ENCODE peak calls at places on chromosomes 3 and 15, in seven cellular contexts. D is SK-N-SH, Q is iPS DF 6.9, F is ovary, N is heart left ventricle, M is left ventricle myocardium inferior, G is sigmoid colon. Z is an unnamed sample. For H3K36me3 and H3K9me3, the result is how much of the 10 kb centered on the place peaks cover.

GRCh38 chr15:88664151-88664778 is 25.4 kb downstream of the ISG20 start:
- DNase-seq in D (no peak), Q (peak), F (no peak), N (no peak), M (no peak), G (peak), Z (no peak)

GRCh38 chr15:83498801-83499200 is 51.7 kb downstream of the SH3GL3 start:
- DNase-seq in D (no peak), Q (peak), F (no peak), N (no peak), M (no peak), G (no peak), Z (no peak)

GRCh38 chr15:55914446-55914845 is 79.0 kb downstream of the NEDD4 start:
- DNase-seq in D (no peak), Q (no peak), F (no peak), N (no peak), M (no peak), G (no peak), Z (no peak)

GRCh38 chr3:53153914-53154434 is 7.0 kb upstream of the PRKCD start:
- DNase-seq in D (no peak), Q (no peak), F (no peak), N (no peak), M (no peak), G (no peak), Z (peak)

GRCh38 chr3:116140100-116140689 is 305.1 kb downstream of the LSAMP start:
- DNase-seq in D (no peak), Q (no peak), F (no peak), N (no peak), M (no peak), G (no peak), Z (no peak)

GRCh38 chr15:31128919-31129768 is 27.6 kb upstream of the TRPM1 start:
- DNase-seq in D (peak), Q (peak), F (peak), N (peak), M (peak), G (peak), Z (peak)

GRCh38 chr3:107025961-107026360 is 351.3 kb upstream of the CCDC54 start:
- DNase-seq in D (no peak), Q (no peak), F (no peak), N (no peak), M (no peak), G (no peak), Z (no peak)

GRCh38 chr3:118810499-118811035 is 224.1 kb downstream of the IGSF11 start:
- DNase-seq in D (no peak), Q (no peak), F (no peak), N (no peak), M (no peak), G (no peak), Z (no peak)

GRCh38 chr3:147191795-147192385 is 214.5 kb downstream of the ZIC4 start:
- DNase-seq in D (peak), Q (peak), F (no peak), N (no peak), M (no peak), G (no peak), Z (no peak)

GRCh38 chr3:158486200-158486599 is 84.8 kb upstream of the MLF1 start:
- DNase-seq in D (no peak), Q (no peak), F (no peak), N (no peak), M (no peak), G (no peak), Z (no peak)

GRCh38 chr3:132347095-132347494 is 29.9 kb downstream of the ACP3 start:
- DNase-seq in D (no peak), Q (no peak), F (no peak), N (no peak), M (no peak), G (no peak), Z (no peak)

GRCh38 chr3:128348805-128349531 is 117.7 kb downstream of the DNAJB8 start:
- DNase-seq in D (peak), Q (no peak), F (no peak), N (no peak), M (no peak), G (peak), Z (peak)

GRCh38 chr3:171745577-171746319 is 64.5 kb downstream of the PLD1 start:
- DNase-seq in D (no peak), Q (no peak), F (no peak), N (no peak), M (no peak), G (no peak), Z (no peak)

GRCh38 chr3:140387244-140387643 is 290.6 kb upstream of the TRIM42 start:
- DNase-seq in D (no peak), Q (no peak), F (no peak), N (no peak), M (no peak), G (no peak), Z (no peak)

GRCh38 chr3:79125313-79125984 is 642.3 kb downstream of the ROBO1 start:
- DNase-seq in D (no peak), Q (no peak), F (no peak), N (no peak), M (no peak), G (no peak), Z (no peak)

GRCh38 chr3:171840484-171840830 is 2.7 kb upstream of the TMEM212 start:
- DNase-seq in D (no peak), Q (no peak), F (no peak), N (no peak), M (no peak), G (no peak), Z (no peak)

GRCh38 chr3:40086890-40087884 is 222.3 kb upstream of the EIF1B start:
- DNase-seq in D (no peak), Q (no peak), F (no peak), N (no peak), M (no peak), G (no peak), Z (no peak)

GRCh38 chr15:40523611-40524010 is 41.2 kb downstream of the CCDC32 start:
- DNase-seq in D (no peak), Q (no peak), F (no peak), N (no peak), M (no peak), G (no peak), Z (no peak)

GRCh38 chr15:70088427-70088826 is 9.3 kb downstream of the TLE3 start:
- DNase-seq in D (no peak), Q (no peak), F (no peak), N (no peak), M (no peak), G (no peak), Z (no peak)

GRCh38 chr15:63348392-63348791 is 33.3 kb downstream of the CA12 start:
- DNase-seq in D (peak), Q (no peak), F (peak), N (peak), M (peak), G (peak), Z (peak)

GRCh38 chr15:92922405-92923002 is 22.4 kb downstream of the CHD2 start:
- DNase-seq in D (no peak), Q (no peak), F (no peak), N (no peak), M (no peak), G (no peak), Z (no peak)

GRCh38 chr15:92920595-92921169 is 20.6 kb downstream of the CHD2 start:
- DNase-seq in D (no peak), Q (no peak), F (no peak), N (no peak), M (no peak), G (no peak), Z (no peak)

GRCh38 chr15:92924216-92924615 is 24.1 kb downstream of the CHD2 start:
- DNase-seq in D (no peak), Q (no peak), F (no peak), N (no peak), M (no peak), G (no peak), Z (no peak)

GRCh38 chr15:92917606-92918407 is 17.7 kb downstream of the CHD2 start:
- DNase-seq in D (peak), Q (peak), F (peak), N (peak), M (peak), G (peak), Z (peak)

GRCh38 chr15:92921215-92922131 is 21.3 kb downstream of the CHD2 start:
- DNase-seq in D (no peak), Q (no peak), F (no peak), N (no peak), M (no peak), G (no peak), Z (no peak)
- H3K36me3 ChIP-seq in D (under half), Q (under half), F (under half), N (under half), M (under half), G (under half), Z (under half)

GRCh38 chr15:25067725-25068309 is 113.0 kb downstream of the SNRPN start:
- DNase-seq in D (no peak), Q (no peak), F (no peak), N (no peak), M (no peak), G (peak), Z (no peak)

GRCh38 chr15:25065876-25066275 is 111.1 kb downstream of the SNRPN start:
- DNase-seq in D (no peak), Q (no peak), F (no peak), N (no peak), M (no peak), G (peak), Z (no peak)

GRCh38 chr15:25066708-25067107 is 111.9 kb downstream of the SNRPN start:
- DNase-seq in D (no peak), Q (no peak), F (no peak), N (no peak), M (no peak), G (peak), Z (no peak)

GRCh38 chr15:25062551-25063430 is 108.0 kb downstream of the SNRPN start:
- DNase-seq in D (no peak), Q (no peak), F (no peak), N (no peak), M (no peak), G (peak), Z (peak)

DNA sequence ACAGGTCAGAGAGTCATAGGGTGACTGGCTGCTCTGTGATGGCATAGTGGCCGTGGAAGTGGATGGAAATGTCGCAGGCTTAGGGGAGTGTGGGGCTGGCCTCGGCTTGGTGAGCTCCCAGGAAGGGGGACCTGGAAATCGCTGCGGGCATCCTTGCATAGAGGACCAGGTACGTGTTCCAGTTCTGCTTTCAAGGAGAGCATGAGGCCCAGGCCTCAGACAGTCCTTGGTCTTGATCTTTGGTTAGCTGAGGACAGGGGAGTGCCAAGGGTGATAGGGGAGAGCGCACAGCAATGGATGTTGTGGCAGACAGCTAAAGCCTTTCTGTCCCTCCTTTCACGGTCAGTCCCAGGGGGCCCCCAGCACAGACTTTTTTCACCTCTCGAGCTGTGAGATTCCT is 110.5 kb downstream of the SNRPN start:
- DNase-seq in D (no peak), Q (no peak), F (no peak), N (no peak), M (no peak), G (peak), Z (no peak)
- H3K9me3 ChIP-seq in D (under half), Q (under half), F (half or more), N (under half), M (half or more), G (half or more), Z (half or more)

GRCh38 chr3:43869491-43869890 is 178.8 kb downstream of the ABHD5 start:
- DNase-seq in D (no peak), Q (no peak), F (no peak), N (no peak), M (no peak), G (no peak), Z (no peak)
- H3K27ac ChIP-seq in D (peak), Q (no peak), F (no peak), N (no peak), M (no peak), G (no peak), Z (no peak)

DNA sequence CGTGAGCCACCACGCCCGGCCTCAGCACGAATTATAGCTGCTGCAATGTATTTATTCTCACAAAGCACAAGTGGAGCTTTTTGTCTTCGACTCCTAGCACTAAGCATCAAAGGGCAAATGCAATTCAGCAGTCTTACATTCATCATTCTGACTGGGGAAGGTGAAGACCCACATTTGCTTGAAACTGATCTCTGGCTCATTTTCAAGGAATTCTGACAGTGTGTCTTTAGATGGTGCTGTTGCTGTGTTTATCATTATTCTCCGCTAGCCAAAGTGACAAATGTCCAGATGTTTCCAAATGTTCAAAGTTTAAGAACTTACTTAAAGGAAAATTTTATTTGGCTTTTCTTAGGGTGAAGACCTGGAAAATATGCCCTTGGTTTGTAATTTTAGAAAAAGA is 55.9 kb downstream of the SGO1 start:
- DNase-seq in D (no peak), Q (no peak), F (no peak), N (no peak), M (no peak), G (no peak), Z (no peak)
- H3K36me3 ChIP-seq in D (under half), Q (under half), F (under half), N (under half), M (under half), G (under half), Z (under half)

GRCh38 chr3:5503136-5503535 is 315.6 kb downstream of the EDEM1 start:
- DNase-seq in D (no peak), Q (no peak), F (no peak), N (no peak), M (no peak), G (no peak), Z (no peak)
- H3K9me3 ChIP-seq in D (under half), Q (under half), F (under half), N (under half), M (under half), G (under half), Z (under half)

DNA sequence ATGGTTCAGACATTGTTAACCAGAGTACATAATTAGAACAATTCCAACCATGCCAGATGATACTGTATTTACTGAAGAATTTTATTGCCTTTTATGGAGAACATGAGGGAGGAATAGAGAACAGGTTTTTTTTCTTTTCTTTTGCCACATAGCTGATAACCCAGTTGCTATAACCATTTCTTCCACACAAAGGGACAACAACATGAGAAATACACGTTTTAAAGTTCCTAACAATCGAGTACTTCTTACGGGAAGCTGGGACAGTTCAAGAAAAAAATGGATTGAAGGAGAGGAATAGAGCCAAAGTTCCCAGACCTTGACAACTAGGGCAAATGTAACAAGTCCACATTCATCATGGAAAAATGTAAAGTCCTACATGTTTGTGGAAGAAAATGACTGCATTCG is 71.7 kb downstream of the FILIP1L start:
- DNase-seq in D (no peak), Q (no peak), F (no peak), N (no peak), M (no peak), G (no peak), Z (no peak)
- H3K27ac ChIP-seq in D (peak), Q (no peak), F (peak), N (peak), M (peak), G (peak), Z (peak)

DNA sequence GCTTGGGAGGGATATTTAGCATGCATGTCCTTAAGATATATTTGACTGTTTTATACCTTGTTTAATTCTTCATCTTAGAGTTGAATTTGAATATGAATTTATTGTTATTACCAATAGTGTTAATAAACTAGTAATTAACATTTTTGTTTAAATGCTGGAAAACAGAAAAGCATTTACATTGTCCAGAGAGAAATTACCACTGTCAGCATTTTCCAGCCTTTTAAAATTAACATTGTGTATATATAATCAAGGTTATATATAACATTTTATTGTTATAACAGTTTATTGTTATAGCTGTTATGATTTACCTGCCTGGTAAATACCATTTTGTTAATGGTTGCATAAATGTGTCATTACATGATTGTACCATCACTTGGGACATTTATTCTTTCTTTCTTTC is 8.0 kb upstream of the P4HTM start:
- DNase-seq in D (no peak), Q (no peak), F (no peak), N (no peak), M (no peak), G (no peak), Z (no peak)
- H3K36me3 ChIP-seq in D (half or more), Q (under half), F (under half), N (half or more), M (half or more), G (half or more), Z (half or more)

DNA sequence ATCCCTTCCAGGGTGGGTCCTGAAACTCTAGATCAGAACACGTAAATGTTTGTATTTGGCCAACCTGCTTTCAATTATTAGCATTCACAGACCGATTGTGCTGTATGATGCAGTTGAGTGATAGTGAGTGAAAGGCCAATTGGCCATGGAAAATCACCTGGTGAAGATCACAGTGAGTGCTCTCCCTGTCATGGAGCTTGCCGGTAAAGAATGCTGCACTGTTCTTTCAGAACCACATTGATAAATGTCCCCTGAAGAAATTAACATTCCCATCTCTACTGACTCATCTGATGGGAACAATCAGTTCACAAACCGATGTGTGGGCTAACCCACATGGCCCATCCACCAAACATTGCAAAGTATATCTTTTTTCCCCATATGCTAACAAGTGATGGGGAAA is 324.8 kb upstream of the TBL1XR1 start:
- DNase-seq in D (peak), Q (no peak), F (no peak), N (no peak), M (no peak), G (no peak), Z (no peak)
- H3K9me3 ChIP-seq in D (under half), Q (under half), F (under half), N (under half), M (under half), G (under half), Z (under half)

GRCh38 chr3:64218329-64218728 is 6.9 kb downstream of the PRICKLE2 start:
- DNase-seq in D (no peak), Q (no peak), F (no peak), N (no peak), M (no peak), G (no peak), Z (no peak)
- H3K27ac ChIP-seq in D (no peak), Q (no peak), F (no peak), N (no peak), M (no peak), G (peak), Z (no peak)

GRCh38 chr15:42344763-42345162 is 14.5 kb upstream of the CAPN3 start:
- DNase-seq in D (no peak), Q (no peak), F (no peak), N (no peak), M (no peak), G (no peak), Z (no peak)
- H3K36me3 ChIP-seq in D (under half), Q (under half), F (under half), N (half or more), M (half or more), G (under half), Z (half or more)

Z was measured in lower lobe of right lung.